ENCODE peak calls at places on chromosomes 13 and 19, in five cellular contexts. F is dorsolateral prefrontal cortex, Z is A549, B is mucosa of descending colon, D is thoracic aorta. O is an unnamed sample.

GRCh38 chr19:45526143-45526542 is 18.9 kb downstream of the VASP start:
- DNase-seq in F (peak; percentile 66), Z (peak; percentile 88), B (peak; percentile 78), D (no peak), O (no peak)

GRCh38 chr13:44012910-44013309 is 133.2 kb downstream of the LACC1 start:
- DNase-seq in F (no peak), Z (no peak), B (no peak), D (no peak), O (no peak)

GRCh38 chr13:32737111-32737571 is 150.9 kb downstream of the PDS5B start:
- DNase-seq in F (no peak), Z (no peak), B (no peak), D (no peak), O (no peak)

GRCh38 chr19:44587863-44588752 is 25.3 kb upstream of the IGSF23 start:
- DNase-seq in F (no peak), Z (peak; percentile 85), B (no peak), D (no peak), O (no peak)

GRCh38 chr13:32284927-32285632 is 30.1 kb downstream of the ZAR1L start:
- DNase-seq in F (no peak), Z (no peak), B (no peak), D (no peak), O (no peak)

GRCh38 chr19:28465317-28466086 is 747.4 kb downstream of the UQCRFS1 start:
- DNase-seq in F (no peak), Z (no peak), B (no peak), D (no peak), O (no peak)

GRCh38 chr13:64029343-64030093 is 2613.9 kb upstream of the PCDH20 start:
- DNase-seq in F (no peak), Z (no peak), B (no peak), D (no peak), O (no peak)

GRCh38 chr13:40975441-40975840 is 43.7 kb downstream of the ELF1 start:
- DNase-seq in F (no peak), Z (no peak), B (no peak), D (no peak), O (no peak)

GRCh38 chr19:53132231-53132991 is at the start of gene ZNF415:
- DNase-seq in F (peak; percentile 81), Z (no peak), B (peak; percentile 80), D (peak; percentile 25), O (peak; percentile 62)

GRCh38 chr19:1945899-1946298 is 4.9 kb downstream of the CSNK1G2 start:
- DNase-seq in F (no peak), Z (peak; percentile 47), B (peak; percentile 58), D (no peak), O (no peak)

GRCh38 chr19:6393074-6393981 is at the start of gene GTF2F1:
- DNase-seq in F (peak; percentile 93), Z (peak; percentile 93), B (peak; percentile 95), D (peak; percentile 82), O (peak; percentile 84)
- TF ChIP-seq CTCF in F (peak; percentile 50), Z (no peak), B (no peak), D (no peak), O (no peak)

GRCh38 chr13:45700971-45701900 is 884 bp upstream of the CBY2 start:
- DNase-seq in F (no peak), Z (no peak), B (no peak), D (no peak), O (no peak)
- TF ChIP-seq CTCF in F (no peak), Z (no peak), B (no peak), D (no peak), O (no peak)

GRCh38 chr13:77946522-77946921 is 27.9 kb upstream of the EDNRB start:
- DNase-seq in F (no peak), Z (no peak), B (no peak), D (no peak), O (no peak)
- TF ChIP-seq CTCF in F (no peak), Z (no peak), B (no peak), D (no peak), O (no peak)

GRCh38 chr19:5547881-5548280 is 19.9 kb downstream of the TINCR start:
- DNase-seq in F (no peak), Z (peak; percentile 47), B (no peak), D (no peak), O (no peak)
- TF ChIP-seq CTCF in F (peak; percentile 33), Z (peak; percentile 54), B (no peak), D (no peak), O (no peak)

GRCh38 chr13:36310417-36311108 is 12.9 kb upstream of the CCDC169 start:
- DNase-seq in F (no peak), Z (no peak), B (no peak), D (no peak), O (no peak)

DNA sequence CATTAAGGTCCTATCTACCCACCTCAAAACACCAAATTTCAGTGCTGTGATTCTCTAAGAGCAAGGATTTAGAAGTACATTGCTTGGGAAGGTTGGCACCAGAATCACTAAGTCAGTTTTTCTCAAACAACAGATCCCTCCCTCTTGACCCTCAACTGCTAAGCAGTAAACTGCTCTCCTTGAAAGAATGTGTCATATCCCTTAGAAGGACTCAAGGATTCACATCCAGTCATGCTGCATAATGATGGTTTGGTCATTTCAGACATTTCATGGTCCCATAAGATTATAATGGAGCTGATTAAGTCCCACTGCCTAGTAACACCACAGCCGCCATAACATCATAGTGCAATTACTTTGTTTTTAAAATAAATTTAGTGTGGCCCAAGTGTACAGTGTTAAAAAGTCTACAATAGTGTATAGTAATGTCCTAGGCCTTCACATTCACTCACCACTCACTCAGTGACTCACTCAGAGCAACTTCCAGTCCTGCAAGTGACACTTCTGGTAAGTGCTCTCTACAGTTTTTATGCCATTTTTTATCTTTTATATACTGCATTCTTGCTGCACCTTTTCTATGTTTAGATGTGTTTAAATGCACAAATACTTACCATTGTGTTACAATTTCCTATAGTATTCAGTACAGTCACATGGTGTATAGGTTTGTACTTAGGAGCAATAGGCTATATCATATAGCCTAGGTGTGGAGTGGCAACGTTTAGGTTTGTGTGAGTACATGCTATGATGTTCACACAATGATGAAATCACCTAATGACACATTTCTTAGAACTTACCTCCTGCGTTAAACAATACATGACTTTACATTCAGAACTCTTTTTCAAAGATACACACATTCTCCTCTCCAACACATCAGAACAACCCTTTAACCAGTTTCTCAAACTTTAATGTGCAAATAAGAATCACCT is 15.7 kb upstream of the CCDC169 start:
- DNase-seq in F (no peak), Z (no peak), B (no peak), D (no peak), O (no peak)
- TF ChIP-seq CTCF in F (no peak), Z (no peak), B (no peak), D (no peak), O (no peak)

DNA sequence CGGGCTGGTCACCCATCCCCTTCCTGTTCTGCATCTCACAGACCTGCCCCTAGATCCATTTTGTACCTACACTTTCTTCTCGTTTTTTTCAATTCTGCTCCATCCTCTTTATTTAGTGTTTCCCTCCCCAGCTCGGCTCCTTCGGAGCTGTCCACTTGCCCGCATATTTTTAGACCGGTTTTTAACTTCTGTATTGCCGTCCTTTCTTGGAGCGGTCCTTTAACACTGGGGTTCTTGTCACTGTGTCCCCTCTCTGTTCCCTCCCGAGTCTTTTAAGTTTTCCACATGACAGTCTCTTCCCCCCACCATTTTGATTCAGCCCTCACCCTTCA is 1.7 kb downstream of the ARHGAP35 start:
- DNase-seq in F (no peak), Z (no peak), B (no peak), D (no peak), O (no peak)
- TF ChIP-seq CTCF in F (no peak), Z (no peak), B (no peak), D (no peak), O (no peak)

O was measured in omental fat pad.